ENCODE peak calls at places on chromosomes 13 and 19, in nine cellular contexts. P is mesendoderm; Z is amniotic stem cell; F is ovary; Y is AG04450; J is Daoy; W is NCI-H345; K is caudate nucleus; I is activated CD4-positive, alpha-beta T cell treated with anti-CD3 and anti-CD28 coated beads for 1 hour. X is an unnamed sample.

GRCh38 chr19:41735071-41735623 is 20.2 kb upstream of the CEACAM6 start:
- DNase-seq in I (no peak), P (no peak), Y (no peak), Z (no peak), W (no peak), J (peak), F (no peak), K (no peak), X (no peak)

GRCh38 chr19:33161201-33161600 is 29.3 kb downstream of the WDR88 start:
- DNase-seq in Z (no peak), I (no peak), W (no peak), F (no peak), J (no peak), P (no peak), K (no peak), Y (no peak), X (no peak)

GRCh38 chr19:13984875-13985741 is 21.0 kb downstream of the RFX1 start:
- DNase-seq in Y (no peak), P (no peak), I (no peak), W (no peak), Z (no peak), K (no peak), J (no peak), F (no peak), X (no peak)

GRCh38 chr13:60282708-60283107 is 114.3 kb upstream of the TDRD3 start:
- DNase-seq in W (peak), K (no peak), P (no peak), J (no peak), F (no peak), Z (no peak), I (no peak), Y (no peak), X (no peak)

GRCh38 chr13:27131202-27131623 is 40.4 kb downstream of the USP12 start:
- DNase-seq in F (no peak), Z (no peak), I (peak), K (no peak), Y (no peak), W (no peak), J (peak), P (peak), X (no peak)

GRCh38 chr19:46495789-46496099 is at the start of gene PNMA8B:
- DNase-seq in F (peak), K (peak), I (peak), W (peak), Y (no peak), Z (no peak), J (no peak), P (peak), X (no peak)

GRCh38 chr13:84645196-84646071 is 763.2 kb upstream of the SLITRK1 start:
- DNase-seq in Y (peak), I (no peak), K (no peak), J (no peak), F (no peak), W (no peak), P (peak), Z (peak), X (no peak)

GRCh38 chr13:79451500-79451962 is 29.4 kb upstream of the NDFIP2 start:
- DNase-seq in K (peak), W (no peak), Y (peak), P (peak), Z (peak), J (peak), I (peak), F (no peak), X (no peak)

GRCh38 chr13:31046711-31047279 is 114.3 kb downstream of the TEX26 start:
- DNase-seq in J (no peak), Y (no peak), Z (no peak), P (peak), W (peak), K (no peak), F (peak), I (no peak), X (no peak)

GRCh38 chr13:61880576-61881283 is 465.1 kb upstream of the PCDH20 start:
- DNase-seq in J (no peak), K (no peak), Z (no peak), Y (no peak), F (no peak), I (no peak), P (peak), W (no peak), X (no peak)

GRCh38 chr19:4086336-4086953 is 19.7 kb upstream of the ZBTB7A start:
- DNase-seq in W (no peak), I (no peak), J (peak), K (no peak), Y (no peak), F (no peak), Z (no peak), P (no peak), X (no peak)

GRCh38 chr13:114132419-114133121 is at the start of gene RASA3:
- DNase-seq in J (peak), W (peak), K (peak), F (peak), P (peak), Z (peak), I (peak), Y (no peak), X (no peak)

GRCh38 chr19:47891622-47891922 is 5.5 kb upstream of the SULT2A1 start:
- DNase-seq in W (no peak), J (no peak), F (no peak), K (no peak), Y (no peak), P (peak), I (no peak), Z (no peak), X (no peak)

GRCh38 chr19:8054169-8054568 is 1.6 kb downstream of the CCL25 start:
- DNase-seq in W (no peak), I (no peak), F (no peak), Z (no peak), K (no peak), P (no peak), J (no peak), Y (no peak), X (no peak)

GRCh38 chr13:101144808-101145419 is 271.4 kb downstream of the NALCN start:
- DNase-seq in J (peak), I (no peak), Z (peak), K (no peak), W (peak), P (peak), Y (peak), F (no peak), X (no peak)

GRCh38 chr13:49082653-49083536 is 107.2 kb downstream of the FNDC3A start:
- DNase-seq in P (peak), Y (peak), K (no peak), J (no peak), I (no peak), Z (peak), F (no peak), W (no peak), X (no peak)

GRCh38 chr19:1825909-1826556 is 14.0 kb upstream of the ATP8B3 start:
- DNase-seq in Z (peak), K (peak), I (peak), P (peak), Y (peak), F (peak), W (peak), J (peak), X (no peak)

GRCh38 chr13:112545866-112546265 is 42.1 kb downstream of the TUBGCP3 start:
- DNase-seq in P (no peak), I (no peak), W (no peak), J (no peak), Y (peak), F (no peak), K (no peak), Z (peak), X (no peak)

X was measured in thoracic aorta.